ENCODE peak calls at places on chromosome 12, in six cellular contexts. Y is transverse colon, I is upper lobe of right lung, M is heart left ventricle, G is neuronal stem cell, V is tibial nerve. L is an unnamed sample.

GRCh38 chr12:71955946-71956345 is 17.3 kb downstream of the TPH2 start:
- DNase-seq in I (no peak), Y (no peak), M (no peak), V (no peak), G (no peak), L (no peak)

GRCh38 chr12:51521554-51522276 is 69.3 kb upstream of the SCN8A start:
- DNase-seq in M (no peak), Y (no peak), V (no peak), I (no peak), G (no peak), L (no peak)

GRCh38 chr12:42617622-42618021 is 28.1 kb upstream of the PRICKLE1 start:
- DNase-seq in I (no peak), G (peak), V (no peak), Y (no peak), M (no peak), L (no peak)

GRCh38 chr12:113232787-113233585 is 11.7 kb downstream of the TPCN1 start:
- DNase-seq in M (peak), Y (peak), V (no peak), G (no peak), I (no peak), L (no peak)

GRCh38 chr12:21818627-21819026 is 44.1 kb upstream of the KCNJ8 start:
- DNase-seq in V (no peak), M (no peak), I (no peak), Y (no peak), G (no peak), L (peak)

GRCh38 chr12:89373772-89374572 is 21.7 kb upstream of the DUSP6 start:
- DNase-seq in V (no peak), G (no peak), Y (no peak), M (no peak), I (no peak), L (no peak)

GRCh38 chr12:2264622-2265306 is 212.0 kb downstream of the CACNA1C start:
- DNase-seq in V (no peak), I (no peak), Y (peak), M (no peak), G (no peak), L (no peak)

GRCh38 chr12:113119980-113120669 is 15.4 kb downstream of the RASAL1 start:
- DNase-seq in G (no peak), M (no peak), I (no peak), Y (no peak), V (no peak), L (no peak)

GRCh38 chr12:10235761-10236631 is 23.3 kb downstream of the GABARAPL1 start:
- DNase-seq in M (no peak), V (no peak), Y (no peak), G (no peak), I (no peak), L (no peak)

GRCh38 chr12:53219956-53220856 is 11.8 kb downstream of the RARG start:
- DNase-seq in I (peak), M (peak), G (peak), V (peak), Y (peak), L (no peak)

GRCh38 chr12:121285856-121286255 is 10.7 kb downstream of the CAMKK2 start:
- DNase-seq in V (no peak), G (no peak), I (no peak), M (no peak), Y (no peak), L (no peak)

GRCh38 chr12:121282072-121282742 is 14.3 kb downstream of the CAMKK2 start:
- DNase-seq in G (no peak), M (no peak), Y (no peak), I (no peak), V (no peak), L (no peak)

GRCh38 chr12:121284551-121285390 is 11.7 kb downstream of the CAMKK2 start:
- DNase-seq in G (no peak), Y (peak), V (no peak), I (no peak), M (no peak), L (no peak)

GRCh38 chr12:121283841-121284240 is 12.7 kb downstream of the CAMKK2 start:
- DNase-seq in G (no peak), Y (no peak), M (no peak), I (no peak), V (no peak), L (no peak)

DNA sequence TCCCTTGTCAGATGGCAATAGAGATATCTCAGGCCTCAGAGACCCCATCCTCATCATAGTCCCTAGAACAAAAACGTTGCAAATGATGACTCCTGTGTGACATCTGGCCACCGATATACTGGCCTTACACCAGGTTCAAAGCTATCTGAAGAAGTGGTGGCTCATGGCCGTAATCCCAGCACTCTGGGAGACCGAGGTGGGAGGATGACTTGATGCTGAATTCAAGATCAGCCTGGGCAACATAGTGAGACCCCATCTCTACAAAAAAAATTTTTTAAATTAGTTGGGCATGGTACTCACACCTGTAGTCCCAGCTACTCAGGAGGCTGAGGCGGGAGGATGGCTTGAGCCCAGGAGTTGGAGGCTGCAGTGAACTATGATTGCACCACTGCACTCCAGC is 13.1 kb downstream of the CAMKK2 start:
- DNase-seq in I (no peak), G (no peak), Y (no peak), M (no peak), V (no peak), L (no peak)
- H3K27ac ChIP-seq in I (no peak), G (no peak), Y (no peak), M (no peak), V (no peak), L (no peak)

GRCh38 chr12:32647275-32647674 is 31.8 kb upstream of the DNM1L start:
- DNase-seq in V (no peak), M (no peak), I (no peak), G (no peak), Y (no peak), L (no peak)

GRCh38 chr12:32644455-32644854 is 34.6 kb upstream of the DNM1L start:
- DNase-seq in Y (no peak), V (no peak), G (no peak), I (no peak), M (no peak), L (no peak)

GRCh38 chr12:32641287-32641901 is 37.7 kb upstream of the DNM1L start:
- DNase-seq in Y (no peak), I (no peak), M (no peak), V (no peak), G (no peak), L (no peak)
- H3K27ac ChIP-seq in Y (no peak), I (no peak), M (no peak), V (no peak), G (no peak), L (no peak)

DNA sequence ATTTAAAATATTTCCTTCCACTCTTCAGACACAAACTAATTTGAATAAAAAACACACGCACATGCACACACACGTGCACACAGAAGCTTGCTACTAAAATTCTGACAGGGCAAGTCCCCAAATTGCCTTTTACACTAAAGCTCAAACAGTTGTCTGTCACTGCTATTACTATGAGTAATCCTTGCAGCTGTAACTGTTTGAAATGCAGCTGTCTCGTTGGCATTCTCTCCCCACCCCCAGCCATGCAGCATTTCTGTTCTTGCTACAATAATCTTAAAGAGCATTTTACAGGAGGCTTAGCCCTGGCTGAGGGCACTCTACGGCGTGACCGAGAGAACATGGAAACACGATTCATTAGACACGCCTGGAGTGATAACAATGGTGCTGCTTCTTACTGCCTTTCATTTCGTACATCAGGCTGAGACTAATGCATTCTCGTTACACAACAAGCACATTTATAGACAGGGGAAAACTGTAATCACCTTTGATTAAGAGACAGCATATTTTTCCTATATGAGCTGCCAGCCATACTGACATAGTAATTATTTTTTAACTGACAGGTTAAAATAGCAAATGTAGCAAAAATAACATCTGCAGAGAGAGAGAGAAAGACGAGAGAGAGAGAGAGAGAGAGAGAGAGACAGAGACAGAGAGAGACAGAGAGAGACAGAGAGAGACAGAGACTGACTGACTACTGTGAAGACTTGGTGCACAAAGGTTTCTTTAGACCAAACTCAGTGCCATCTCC is 153.8 kb downstream of the MED13L start:
- DNase-seq in I (no peak), V (no peak), Y (peak), G (peak), M (peak), L (no peak)
- H3K27ac ChIP-seq in I (no peak), V (no peak), Y (peak), G (peak), M (no peak), L (peak)

DNA sequence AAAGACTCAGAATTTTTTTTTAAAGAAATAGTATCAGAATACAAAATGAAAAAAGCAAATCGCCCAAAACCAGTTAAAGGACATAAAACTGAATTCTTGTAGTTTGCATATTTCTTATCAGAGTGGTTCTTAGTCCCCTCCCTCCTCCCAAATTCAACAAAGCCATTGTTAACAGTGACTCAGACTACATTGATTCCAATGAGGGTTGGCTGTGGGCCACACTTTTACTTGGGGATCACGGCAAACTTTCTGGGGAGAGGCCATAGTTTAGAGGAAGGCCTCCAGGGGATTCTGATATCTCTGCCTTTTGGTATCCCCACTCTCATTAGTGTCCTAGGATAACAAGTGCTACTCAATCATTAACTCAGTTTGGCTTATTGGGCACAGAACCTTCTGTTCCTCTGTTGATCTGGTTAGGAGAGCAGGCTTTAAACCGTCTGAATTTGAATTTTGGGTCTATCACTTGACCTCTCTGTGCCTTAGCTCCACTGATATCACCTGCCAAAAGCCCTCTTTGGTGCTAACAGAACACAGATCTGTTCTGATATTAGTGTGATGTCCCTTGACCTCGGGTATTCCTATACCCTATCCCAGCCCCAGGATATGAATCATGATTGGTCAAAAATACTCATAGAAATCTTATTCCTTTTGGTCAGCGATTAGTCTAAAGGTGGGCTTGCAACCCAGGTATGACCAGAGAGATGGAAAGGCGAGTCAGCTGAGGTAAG is 45.2 kb upstream of the APPL2 start:
- DNase-seq in Y (no peak), G (no peak), V (no peak), I (no peak), M (no peak), L (no peak)
- H3K27ac ChIP-seq in Y (peak), G (no peak), V (no peak), I (no peak), M (no peak), L (no peak)

GRCh38 chr12:24854908-24855307 is 94.0 kb downstream of the BCAT1 start:
- DNase-seq in Y (no peak), G (no peak), M (no peak), I (no peak), V (no peak), L (no peak)
- H3K27ac ChIP-seq in Y (no peak), G (no peak), M (no peak), I (no peak), V (no peak), L (peak)

GRCh38 chr12:6729186-6729585 is 5.3 kb downstream of the COPS7A start:
- DNase-seq in M (no peak), I (no peak), Y (no peak), V (no peak), G (no peak), L (no peak)

GRCh38 chr12:6725350-6725749 is 1.5 kb downstream of the COPS7A start:
- DNase-seq in V (no peak), I (no peak), Y (no peak), M (no peak), G (no peak), L (no peak)

GRCh38 chr12:6734506-6735082 is 10.7 kb downstream of the COPS7A start:
- DNase-seq in V (no peak), G (no peak), M (no peak), Y (no peak), I (no peak), L (no peak)

GRCh38 chr12:6735448-6736191 is 11.8 kb downstream of the COPS7A start:
- DNase-seq in Y (peak), G (no peak), M (peak), V (peak), I (peak), L (peak)

DNA sequence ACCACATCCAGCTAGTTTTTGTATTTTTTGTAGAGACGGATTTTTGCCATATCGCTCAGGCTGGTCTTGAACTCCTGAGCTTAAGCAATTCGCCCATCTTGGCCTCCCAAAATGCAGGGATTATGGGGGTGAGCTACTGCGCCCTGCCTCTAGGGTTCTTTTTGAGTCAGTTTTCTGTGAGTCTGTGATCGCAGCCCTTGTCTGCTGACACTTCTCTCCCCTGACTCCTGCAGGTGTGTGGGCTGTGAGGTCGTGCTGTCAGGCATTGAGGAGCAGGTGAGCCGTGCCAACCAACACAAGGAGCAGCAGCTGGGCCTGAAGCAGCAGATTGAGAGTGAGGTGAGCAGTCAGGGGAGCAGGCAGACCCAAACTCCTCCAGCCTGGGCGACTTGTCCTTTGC is 6.3 kb downstream of the COPS7A start:
- DNase-seq in Y (no peak), G (no peak), V (no peak), I (no peak), M (no peak), L (no peak)
- H3K27ac ChIP-seq in Y (no peak), G (no peak), V (no peak), I (no peak), M (no peak), L (no peak)

GRCh38 chr12:121576851-121577391 is 3.9 kb downstream of the KDM2B start:
- DNase-seq in G (peak), Y (no peak), M (no peak), I (no peak), V (no peak), L (no peak)

GRCh38 chr12:121579981-121580868 is 598 bp downstream of the KDM2B start:
- DNase-seq in I (peak), G (peak), Y (peak), M (peak), V (peak), L (no peak)

GRCh38 chr12:121579190-121579791 is 1.5 kb downstream of the KDM2B start:
- DNase-seq in M (peak), Y (peak), I (peak), V (peak), G (peak), L (no peak)

GRCh38 chr12:121577443-121578180 is 3.2 kb downstream of the KDM2B start:
- DNase-seq in I (no peak), Y (no peak), M (no peak), G (peak), V (no peak), L (no peak)

GRCh38 chr12:121578230-121579189 is 2.3 kb downstream of the KDM2B start:
- DNase-seq in M (no peak), Y (peak), G (peak), I (no peak), V (no peak), L (no peak)
- H3K27ac ChIP-seq in M (peak), Y (peak), G (peak), I (peak), V (peak), L (peak)

DNA sequence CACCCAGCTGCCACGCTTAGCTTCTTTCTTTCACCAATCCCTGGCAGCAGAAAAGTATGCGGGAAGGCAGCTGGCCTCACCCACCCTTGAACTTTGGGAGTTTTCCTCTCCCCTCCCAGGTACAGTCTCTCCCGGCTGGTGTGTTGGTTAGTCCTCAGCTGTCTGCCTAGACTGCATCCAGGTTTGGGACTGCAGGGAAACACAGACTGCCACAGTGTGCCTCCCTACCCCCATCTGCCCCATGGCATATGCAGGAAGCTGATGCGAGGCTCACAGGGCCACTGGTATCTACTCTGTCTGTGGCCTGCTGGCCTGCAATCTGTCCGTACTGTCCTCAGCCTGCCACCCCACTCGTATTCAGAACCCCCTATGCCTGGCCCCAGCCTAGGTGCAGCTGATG is 2.1 kb downstream of the CD9 start:
- DNase-seq in Y (peak), V (no peak), M (no peak), I (no peak), G (no peak), L (no peak)
- H3K27ac ChIP-seq in Y (peak), V (peak), M (peak), I (peak), G (no peak), L (peak)

DNA sequence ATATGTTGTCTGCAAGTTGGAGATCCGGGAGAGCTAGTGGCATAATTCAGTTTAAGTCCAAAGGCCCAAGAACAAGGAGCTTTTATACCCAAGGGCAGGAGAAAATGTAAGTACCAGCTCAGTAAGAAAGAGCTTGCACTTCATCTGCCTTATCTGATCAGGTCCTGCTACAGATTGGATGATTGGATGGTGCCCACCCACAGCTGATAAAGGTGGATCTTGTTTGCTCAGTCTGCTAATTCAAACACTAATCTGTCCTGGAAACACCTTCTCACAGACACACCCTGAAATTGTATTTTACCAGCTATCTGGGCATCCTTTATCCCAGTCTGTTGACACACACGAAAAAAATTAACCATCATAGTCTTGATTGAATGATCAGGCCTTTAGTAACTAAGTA is 230.7 kb upstream of the SLC16A7 start:
- DNase-seq in V (no peak), I (no peak), G (no peak), M (no peak), Y (no peak), L (no peak)
- H3K27ac ChIP-seq in V (no peak), I (no peak), G (no peak), M (no peak), Y (no peak), L (no peak)